ENCODE peak calls at places on chromosomes 3 and 15, in four cellular contexts. L, Z, G and C are unnamed samples.

GRCh38 chr15:42083605-42083908 is 10.8 kb downstream of the PLA2G4D start:
- DNase-seq in Z (no peak), G (no peak), L (no peak), C (no peak)

GRCh38 chr3:114718897-114719208 is 425.0 kb downstream of the TIGIT start:
- DNase-seq in G (no peak), L (no peak), Z (no peak), C (no peak)

GRCh38 chr3:153093629-153094028 is 68.4 kb upstream of the RAP2B start:
- DNase-seq in G (no peak), L (no peak), Z (no peak), C (no peak)

GRCh38 chr3:23945653-23945902 is 492 bp downstream of the NR1D2 start:
- DNase-seq in L (no peak), G (no peak), Z (no peak), C (no peak)

GRCh38 chr15:98668566-98669308 is 20.4 kb downstream of the IGF1R start:
- DNase-seq in G (no peak), Z (no peak), L (peak), C (no peak)

GRCh38 chr15:58355352-58355964 is 76.3 kb upstream of the LIPC start:
- DNase-seq in L (no peak), G (no peak), Z (no peak), C (no peak)

GRCh38 chr3:37640636-37641375 is 220.9 kb upstream of the CTDSPL start:
- DNase-seq in Z (no peak), L (no peak), G (no peak), C (peak)

GRCh38 chr15:88894348-88894818 is 961 bp downstream of the HAPLN3 start:
- DNase-seq in Z (no peak), L (peak), G (peak), C (peak)

GRCh38 chr15:29676961-29677402 is 145.3 kb downstream of the TJP1 start:
- DNase-seq in L (no peak), G (no peak), Z (no peak), C (no peak)

GRCh38 chr3:33954956-33955355 is 156.5 kb downstream of the PDCD6IP start:
- DNase-seq in L (peak), G (no peak), Z (no peak), C (no peak)
- TF ChIP-seq CTCF in L (peak), G (no peak), Z (no peak), C (no peak)

GRCh38 chr3:171834461-171834801 is 8.7 kb upstream of the TMEM212 start:
- DNase-seq in Z (no peak), G (no peak), L (no peak), C (no peak)
- TF ChIP-seq CTCF in Z (no peak), G (no peak), L (no peak), C (no peak)

DNA sequence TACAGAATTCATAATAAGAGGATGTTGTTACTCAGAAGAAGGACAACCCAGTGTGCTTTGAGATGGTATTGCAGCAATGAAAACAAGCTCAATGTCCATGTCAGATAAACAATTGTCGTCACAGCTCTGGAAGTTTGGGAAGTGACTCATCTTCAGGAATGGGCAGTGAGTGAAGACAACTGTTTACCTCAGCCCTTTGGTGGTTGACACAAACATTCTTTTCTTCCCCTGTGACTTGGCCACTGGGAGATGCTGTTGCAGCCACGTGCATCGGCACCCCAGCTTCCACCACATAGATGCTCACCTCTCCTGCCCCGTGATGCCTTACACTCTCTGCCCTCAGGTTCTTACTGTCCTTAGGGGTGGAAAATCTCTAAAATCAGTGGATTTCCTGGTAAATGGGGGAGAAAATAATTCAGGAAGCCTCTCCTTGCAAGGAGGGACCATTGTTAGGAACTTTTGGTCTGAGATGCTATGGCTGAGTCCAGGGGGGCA is 114.1 kb upstream of the GALNT15 start:
- DNase-seq in Z (no peak), L (no peak), G (no peak), C (peak)
- TF ChIP-seq CTCF in Z (no peak), L (peak), G (no peak), C (no peak)

GRCh38 chr3:194935061-194935460 is 249.4 kb downstream of the FAM43A start:
- DNase-seq in L (no peak), Z (no peak), G (no peak), C (no peak)
- TF ChIP-seq CTCF in L (no peak), Z (no peak), G (no peak), C (no peak)

DNA sequence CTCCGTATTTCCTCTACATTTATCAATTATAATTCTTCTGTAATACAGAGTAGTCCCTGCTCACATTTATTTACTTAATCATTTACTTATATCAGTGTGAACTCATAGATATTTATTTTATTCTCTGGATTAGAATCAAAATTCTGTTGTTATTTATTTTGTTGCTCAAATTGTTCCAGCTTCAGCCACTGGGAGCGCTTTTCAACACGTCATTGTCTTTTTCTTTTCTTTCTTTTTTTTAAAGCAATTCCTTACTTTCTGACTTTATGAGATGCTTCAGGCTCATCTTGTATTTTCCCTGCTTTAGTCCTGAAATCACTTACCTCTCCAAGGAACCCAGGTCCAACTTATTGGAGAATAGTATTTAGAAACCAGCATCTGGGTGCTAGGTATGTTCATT is 53.4 kb downstream of the GLCE start:
- DNase-seq in G (no peak), Z (no peak), L (no peak), C (no peak)
- TF ChIP-seq CTCF in G (no peak), Z (no peak), L (no peak), C (peak)

DNA sequence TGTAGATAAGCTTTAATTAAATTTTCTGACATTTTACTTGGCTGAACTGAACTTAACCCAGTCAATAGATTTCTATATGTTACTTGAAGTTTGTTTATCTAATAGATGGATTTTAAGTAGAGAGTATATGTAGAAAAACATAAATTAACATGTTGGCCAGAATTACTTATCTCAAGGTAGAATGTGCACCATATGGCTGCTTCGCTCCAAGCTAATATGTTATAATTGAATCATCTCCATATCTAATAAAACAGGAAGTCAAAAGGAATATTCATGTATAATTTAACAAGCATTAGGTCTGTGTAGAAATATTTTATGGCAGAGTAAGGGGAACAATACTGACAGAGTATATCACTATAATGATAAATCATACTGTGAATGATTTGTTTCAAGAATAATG is 650.7 kb upstream of the ALCAM start:
- DNase-seq in G (no peak), L (no peak), Z (no peak), C (no peak)
- TF ChIP-seq CTCF in G (no peak), L (no peak), Z (no peak), C (no peak)

DNA sequence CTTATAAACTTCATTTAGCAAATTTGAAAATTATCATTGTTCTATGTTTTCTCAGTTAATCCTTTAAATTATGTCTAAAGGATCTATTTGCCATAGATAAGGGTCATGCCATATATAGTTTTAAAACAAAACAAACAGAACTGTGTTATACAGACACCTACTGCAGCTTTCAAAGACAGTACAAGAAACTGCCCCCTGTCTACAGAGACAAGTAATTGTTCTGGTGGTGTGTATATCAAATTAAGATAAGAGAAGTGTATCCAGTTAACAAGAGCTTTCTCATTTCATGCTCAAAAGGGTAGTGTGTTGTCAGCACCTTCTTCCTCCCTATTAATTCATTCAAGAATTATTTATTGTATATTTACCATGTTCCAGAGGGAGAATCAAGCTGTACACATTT is 201.2 kb downstream of the FMN1 start:
- DNase-seq in Z (no peak), L (peak), G (no peak), C (no peak)
- TF ChIP-seq CTCF in Z (no peak), L (peak), G (no peak), C (peak)

GRCh38 chr3:156258301-156258700 is 137.9 kb downstream of the KCNAB1 start:
- DNase-seq in L (no peak), G (no peak), Z (no peak), C (no peak)

GRCh38 chr3:156252656-156253055 is 132.3 kb downstream of the KCNAB1 start:
- DNase-seq in L (peak), Z (no peak), G (no peak), C (no peak)

GRCh38 chr3:156253150-156253549 is 132.8 kb downstream of the KCNAB1 start:
- DNase-seq in G (no peak), L (no peak), Z (no peak), C (no peak)

GRCh38 chr3:156256945-156257344 is 136.6 kb downstream of the KCNAB1 start:
- DNase-seq in L (no peak), G (no peak), Z (no peak), C (no peak)

GRCh38 chr3:156256256-156256655 is 135.9 kb downstream of the KCNAB1 start:
- DNase-seq in L (no peak), Z (no peak), G (no peak), C (no peak)
- TF ChIP-seq CTCF in L (no peak), Z (no peak), G (no peak), C (no peak)